ENCODE peak calls at places on chromosomes 2 and 18, in nine cellular contexts. Z is stomach; S is mucosa of descending colon; O is colonic mucosa; W is CD8-positive, alpha-beta T cell; Y is HCT116; N is thoracic aorta; J is epithelial cell of proximal tubule; D is A549. T is an unnamed sample.

GRCh38 chr18:67007999-67008398 is 404.1 kb upstream of the CDH19 start:
- DNase-seq in W (no peak), N (no peak), J (no peak), O (no peak), S (no peak), Z (no peak), D (no peak), Y (no peak), T (no peak)

GRCh38 chr18:46771141-46771540 is 14.3 kb upstream of the ST8SIA5 start:
- DNase-seq in N (no peak), O (no peak), Z (no peak), D (no peak), Y (no peak), W (no peak), S (no peak), J (no peak), T (no peak)

GRCh38 chr2:241965931-241966412 is 96.4 kb downstream of the RTP5 start:
- DNase-seq in W (peak; percentile 19), S (no peak), J (peak; percentile 85), Z (peak; percentile 36), O (no peak), Y (peak; percentile 71), D (no peak), N (no peak), T (peak; percentile 56)

GRCh38 chr2:161898633-161899032 is 175.4 kb downstream of the DPP4 start:
- DNase-seq in W (no peak), D (no peak), Y (no peak), N (no peak), Z (no peak), O (no peak), J (no peak), S (no peak), T (no peak)

GRCh38 chr18:68713791-68714190 is 1.1 kb downstream of the TMX3 start:
- DNase-seq in Z (no peak), D (no peak), Y (no peak), N (no peak), J (no peak), W (no peak), S (no peak), O (no peak), T (no peak)

GRCh38 chr2:198628596-198628995 is 824.2 kb downstream of the PLCL1 start:
- DNase-seq in Z (no peak), W (no peak), N (no peak), D (no peak), O (no peak), Y (no peak), S (no peak), J (no peak), T (no peak)

GRCh38 chr18:48274301-48274700 is 134.9 kb downstream of the ZBTB7C start:
- DNase-seq in S (no peak), N (no peak), J (no peak), Z (no peak), D (no peak), O (no peak), Y (no peak), W (no peak), T (no peak)

GRCh38 chr2:113376935-113377445 is 60.5 kb upstream of the ZNG1B start:
- DNase-seq in N (no peak), D (no peak), S (no peak), W (no peak), O (no peak), J (no peak), Z (no peak), Y (no peak), T (no peak)

GRCh38 chr18:34224423-34225217 is at the start of gene NOL4:
- DNase-seq in W (no peak), O (peak; percentile 71), J (no peak), S (peak; percentile 56), Z (peak; percentile 45), Y (no peak), D (no peak), N (no peak), T (no peak)

GRCh38 chr2:235045336-235045972 is 93.6 kb downstream of the SH3BP4 start:
- DNase-seq in Z (peak; percentile 68), D (no peak), J (no peak), Y (no peak), N (no peak), W (no peak), S (no peak), O (peak; percentile 41), T (peak; percentile 76)

GRCh38 chr2:193966590-193966989 is 1690.4 kb upstream of the SLC39A10 start:
- DNase-seq in J (peak; percentile 49), Z (no peak), Y (peak; percentile 41), S (no peak), O (no peak), D (peak; percentile 3), W (no peak), N (no peak), T (no peak)

GRCh38 chr2:182435754-182436153 is 8.9 kb upstream of the PDE1A start:
- DNase-seq in O (no peak), W (no peak), Z (no peak), S (no peak), D (no peak), Y (no peak), J (no peak), N (no peak), T (no peak)

GRCh38 chr18:11994708-11995444 is 13.6 kb downstream of the IMPA2 start:
- DNase-seq in D (peak; percentile 68), Y (no peak), W (no peak), J (peak; percentile 89), O (peak; percentile 57), S (peak; percentile 51), Z (peak; percentile 54), N (no peak), T (no peak)

GRCh38 chr2:229235136-229235914 is 35.8 kb downstream of the PID1 start:
- DNase-seq in W (no peak), N (no peak), S (no peak), D (no peak), Y (no peak), Z (no peak), J (no peak), O (no peak), T (no peak)

DNA sequence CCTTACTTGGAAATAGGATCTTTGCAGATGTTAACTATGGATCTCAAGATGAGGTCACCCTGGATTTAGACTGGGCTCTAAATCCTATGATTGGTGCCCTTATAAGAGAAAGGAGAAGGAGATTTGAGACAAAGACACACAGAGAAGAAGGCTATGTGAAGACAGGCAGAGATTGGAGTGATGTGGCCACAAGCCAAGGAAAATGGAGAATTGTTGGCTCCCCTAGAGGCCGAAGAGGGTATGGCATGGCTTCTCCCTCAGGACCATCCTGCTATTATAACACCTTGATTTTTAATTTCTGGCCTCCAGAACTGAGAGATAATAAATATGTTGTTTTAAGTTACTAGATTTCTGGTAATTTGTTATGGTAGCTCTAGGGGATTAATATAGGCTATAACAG is 7.6 kb downstream of the CYBRD1 start:
- DNase-seq in Z (no peak), S (no peak), Y (no peak), N (no peak), D (peak; percentile 8), O (no peak), J (no peak), W (no peak), T (no peak)
- TF ChIP-seq CTCF in Z (no peak), S (no peak), Y (peak; percentile 79), N (peak; percentile 44), D (peak; percentile 26), O (peak; percentile 33), J (peak; percentile 56), W (peak; percentile 35), T (peak; percentile 55)

GRCh38 chr18:5879479-5879882 is 15.8 kb downstream of the TMEM200C start:
- DNase-seq in Y (no peak), N (no peak), D (no peak), J (peak; percentile 15), O (no peak), S (no peak), W (no peak), Z (no peak), T (no peak)
- TF ChIP-seq CTCF in Y (peak; percentile 55), N (peak; percentile 65), D (peak; percentile 60), J (peak; percentile 86), O (peak; percentile 75), S (peak; percentile 53), W (peak; percentile 24), Z (peak; percentile 59), T (peak; percentile 79)

GRCh38 chr2:71691747-71692455 is 238.5 kb downstream of the DYSF start:
- DNase-seq in N (no peak), Y (no peak), J (no peak), S (no peak), O (no peak), Z (no peak), D (no peak), W (no peak), T (no peak)
- TF ChIP-seq CTCF in N (no peak), Y (no peak), J (no peak), S (no peak), O (no peak), Z (no peak), D (no peak), W (no peak), T (no peak)

DNA sequence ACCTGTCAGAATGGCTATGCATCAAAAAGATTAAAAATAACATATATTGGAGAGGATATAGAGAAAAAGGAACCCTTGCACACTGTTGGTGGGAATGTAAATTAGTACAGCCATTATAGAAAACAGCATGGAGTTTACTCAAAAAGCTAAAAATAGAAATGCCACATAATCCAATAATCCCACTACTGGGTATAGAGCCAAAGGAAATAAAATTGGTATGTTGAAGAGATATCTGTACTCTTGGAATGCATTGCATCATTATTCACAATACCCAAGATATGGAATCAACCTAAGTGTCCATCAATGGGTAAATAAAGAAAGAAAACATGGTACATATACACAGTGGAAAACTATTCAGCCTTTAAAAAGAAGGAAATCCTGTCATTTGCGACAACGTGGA is 77.2 kb downstream of the C1D start:
- DNase-seq in W (no peak), Z (no peak), S (no peak), N (no peak), J (no peak), Y (no peak), O (no peak), D (no peak), T (no peak)
- TF ChIP-seq CTCF in W (no peak), Z (no peak), S (no peak), N (no peak), J (no peak), Y (no peak), O (no peak), D (no peak), T (no peak)

DNA sequence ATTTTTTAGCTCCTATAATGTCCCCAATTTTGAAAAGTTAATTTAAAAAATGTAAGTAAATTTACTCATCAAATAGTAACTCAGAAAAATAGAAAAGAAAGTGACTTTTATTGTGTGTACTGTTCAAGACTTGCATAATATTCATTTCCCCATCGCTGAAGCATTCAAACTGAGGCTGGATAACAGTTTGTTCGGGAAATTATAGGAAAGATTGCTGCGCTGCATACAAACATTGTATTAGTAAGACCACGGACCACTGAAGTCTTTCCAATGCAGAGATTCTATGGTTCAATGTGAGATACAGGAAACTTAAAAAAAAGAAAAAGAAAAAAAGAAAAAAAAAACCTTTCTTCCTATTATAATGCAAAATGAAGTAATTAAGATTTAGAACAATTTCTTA is 10.4 kb downstream of the STK17B start:
- DNase-seq in Y (no peak), W (no peak), O (no peak), S (no peak), Z (no peak), D (no peak), J (no peak), N (no peak), T (no peak)
- TF ChIP-seq CTCF in Y (no peak), W (no peak), O (no peak), S (no peak), Z (no peak), D (no peak), J (no peak), N (no peak), T (no peak)

T was measured in Peyer's patch.